ENCODE peak calls at places on chromosomes 11 and 22, in four cellular contexts. T is K562, J is SK-N-SH, C is GM12878. K is an unnamed sample.

GRCh38 chr11:59403546-59403945 is 22.7 kb downstream of the OR5A2 start:
- DNase-seq in T (no peak), J (no peak), C (no peak), K (no peak)

GRCh38 chr11:67663515-67664212 is 10.8 kb downstream of the ALDH3B2 start:
- DNase-seq in T (no peak), J (no peak), C (no peak), K (no peak)

GRCh38 chr11:1747753-1748466 is 2.5 kb downstream of the IFITM10 start:
- DNase-seq in T (no peak), J (peak), C (no peak), K (no peak)

GRCh38 chr11:72411623-72412532 is 22.5 kb downstream of the CLPB start:
- DNase-seq in T (peak), J (peak), C (no peak), K (peak)

GRCh38 chr22:27820896-27821866 is 19.6 kb upstream of the MN1 start:
- DNase-seq in T (no peak), J (peak), C (no peak), K (peak)

GRCh38 chr11:114166897-114167323 is 107.4 kb downstream of the ZBTB16 start:
- DNase-seq in T (no peak), J (no peak), C (no peak), K (no peak)

GRCh38 chr11:94194712-94195111 is 66.1 kb downstream of the PANX1 start:
- DNase-seq in T (no peak), J (no peak), C (no peak), K (no peak)

GRCh38 chr11:69287968-69288882 is 5.7 kb upstream of the MYEOV start:
- DNase-seq in T (peak), J (no peak), C (no peak), K (peak)

GRCh38 chr11:69468911-69469885 is 12.3 kb upstream of the LINC01488 start:
- DNase-seq in T (no peak), J (no peak), C (no peak), K (peak)

GRCh38 chr22:17772963-17773605 is 1.2 kb downstream of the BID start:
- DNase-seq in T (peak), J (no peak), C (no peak), K (no peak)

DNA sequence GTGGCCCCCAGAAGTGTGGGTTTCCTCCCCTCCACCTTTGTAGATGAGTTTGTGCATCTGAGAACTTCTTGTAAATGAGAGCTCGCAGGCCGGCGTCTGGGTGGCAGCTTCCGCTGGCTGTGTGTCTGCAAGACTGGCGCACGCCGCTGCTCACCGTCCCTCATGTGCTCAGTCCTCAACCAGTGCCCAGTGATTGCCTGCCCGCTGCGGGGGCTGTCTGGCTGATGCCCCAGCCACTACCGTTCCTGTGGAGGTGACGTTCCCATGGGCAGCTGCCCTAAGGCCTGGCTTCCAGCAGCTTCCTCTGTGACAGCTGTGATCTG is 8.8 kb downstream of the TBX1 start:
- DNase-seq in T (no peak), J (no peak), C (no peak), K (no peak)
- TF ChIP-seq NFIC in T (no peak), J (no peak), C (no peak), K (no peak)

DNA sequence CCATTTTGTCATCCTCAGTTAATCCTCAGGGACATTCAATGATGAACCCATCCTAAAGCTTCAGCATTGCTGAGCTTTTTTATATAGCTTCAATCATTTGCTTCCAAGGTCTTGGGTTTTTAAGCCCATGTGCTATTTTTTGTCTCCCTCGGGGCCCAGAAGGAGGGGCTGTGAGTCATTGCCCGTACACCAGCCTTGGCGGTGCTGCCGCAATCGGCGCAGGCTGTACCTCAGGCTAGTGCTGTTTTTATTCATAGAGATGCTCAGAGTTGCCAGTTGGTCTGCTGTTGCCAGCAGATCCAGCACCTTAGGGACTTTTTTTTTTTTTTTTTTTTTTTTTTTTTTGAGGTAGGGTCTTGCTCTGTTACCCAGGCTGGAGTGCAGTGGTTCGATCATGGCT is 35.5 kb downstream of the ACO2 start:
- DNase-seq in T (no peak), J (no peak), C (no peak), K (no peak)
- TF ChIP-seq NFIC in T (no peak), J (no peak), C (no peak), K (no peak)

DNA sequence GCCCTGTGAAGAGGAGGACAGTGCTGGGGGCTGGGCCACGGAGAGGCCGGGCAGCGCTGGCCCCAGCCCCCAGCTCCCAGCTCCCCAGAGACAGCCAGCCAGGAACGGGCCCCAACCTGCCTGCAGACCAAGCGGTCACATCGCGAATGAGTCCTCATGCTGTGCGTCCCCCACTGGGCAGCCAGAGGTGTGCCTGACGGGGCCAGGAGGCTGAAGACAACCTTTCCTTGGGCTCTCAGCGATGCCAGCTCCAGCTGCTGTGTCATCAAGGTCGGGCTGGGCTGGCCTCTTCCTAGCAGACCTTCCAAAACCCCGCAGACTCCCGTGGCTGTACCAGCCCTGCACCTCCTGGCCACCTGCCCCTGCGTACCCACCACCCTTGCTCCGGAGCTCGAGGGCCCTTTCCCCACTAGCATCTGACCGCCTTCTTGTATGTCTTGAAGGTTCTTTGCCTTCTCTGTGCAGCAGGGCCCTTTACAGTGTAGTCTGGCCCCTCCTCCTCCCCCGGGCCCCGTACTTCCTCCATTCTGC is 88.3 kb downstream of the CDKN1C start:
- DNase-seq in T (no peak), J (no peak), C (no peak), K (no peak)
- TF ChIP-seq NFIC in T (no peak), J (no peak), C (no peak), K (no peak)

GRCh38 chr11:116543099-116543498 is 229.7 kb downstream of the BUD13 start:
- DNase-seq in T (no peak), J (no peak), C (no peak), K (no peak)

GRCh38 chr11:116542386-116542785 is 230.4 kb downstream of the BUD13 start:
- DNase-seq in T (no peak), J (no peak), C (no peak), K (no peak)

GRCh38 chr11:116540019-116540418 is 232.8 kb downstream of the BUD13 start:
- DNase-seq in T (no peak), J (no peak), C (no peak), K (no peak)

GRCh38 chr11:116540645-116541044 is 232.1 kb downstream of the BUD13 start:
- DNase-seq in T (no peak), J (no peak), C (no peak), K (no peak)

DNA sequence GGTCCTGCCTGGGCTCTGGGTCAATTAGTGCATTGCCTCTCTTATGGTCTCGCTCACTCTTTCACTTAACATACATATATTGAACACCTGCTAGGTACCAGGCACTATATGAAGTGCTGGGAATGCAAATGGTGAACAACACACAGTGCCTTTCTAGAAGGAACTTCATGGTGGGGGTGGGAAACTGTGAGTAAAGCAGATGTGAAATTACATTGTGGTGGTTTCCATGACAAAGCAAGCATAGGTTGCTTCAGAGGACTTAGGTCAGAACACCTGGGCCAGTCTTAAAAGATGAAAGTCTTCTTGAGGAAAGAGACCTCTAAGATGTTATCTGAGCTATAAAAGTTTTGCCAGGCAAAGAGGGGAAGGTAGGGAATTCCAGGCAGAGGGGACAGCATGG is 231.3 kb downstream of the BUD13 start:
- DNase-seq in T (no peak), J (no peak), C (no peak), K (no peak)
- TF ChIP-seq NFIC in T (no peak), J (no peak), C (no peak), K (no peak)

GRCh38 chr22:30783021-30783420 is 88.3 kb downstream of the OSBP2 start:
- DNase-seq in T (no peak), J (no peak), C (no peak), K (no peak)
- TF ChIP-seq NFIC in T (no peak), J (no peak), C (no peak), K (no peak)

DNA sequence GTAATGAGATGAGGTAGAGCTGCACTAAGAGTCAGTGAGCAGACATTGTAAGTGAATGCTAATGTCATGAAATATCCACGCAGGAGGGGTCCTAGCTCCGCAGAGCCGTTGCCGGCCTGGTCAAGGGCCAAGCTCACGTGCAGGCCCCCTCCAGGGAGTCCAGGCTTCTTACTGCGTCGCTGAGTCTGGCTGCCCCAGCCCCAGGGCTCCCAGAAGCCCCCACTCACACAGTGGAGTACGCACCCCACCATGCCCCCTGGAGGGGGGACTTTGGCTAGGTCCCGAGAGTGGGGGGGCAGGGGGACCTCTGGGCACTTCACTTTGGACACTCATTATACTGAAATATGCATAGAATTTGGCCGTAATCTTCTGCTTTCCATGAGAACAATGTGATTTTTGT is 59.2 kb downstream of the BRD1 start:
- DNase-seq in T (no peak), J (no peak), C (no peak), K (no peak)
- TF ChIP-seq NFIC in T (no peak), J (no peak), C (no peak), K (no peak)

K was measured in HepG2.